ENCODE peak calls at places on chromosomes 5 and 9, in four cellular contexts. N is tibial artery, V is BE2C, A is ovary. L is an unnamed sample.

GRCh38 chr5:178504340-178504960 is 85.7 kb downstream of the COL23A1 start:
- DNase-seq in N (no peak), V (no peak), A (no peak), L (no peak)

GRCh38 chr5:172347653-172348052 is 64.1 kb upstream of the UBTD2 start:
- DNase-seq in N (no peak), V (no peak), A (no peak), L (no peak)

GRCh38 chr9:74942801-74943200 is 9.9 kb downstream of the C9orf40 start:
- DNase-seq in N (no peak), V (no peak), A (no peak), L (no peak)

GRCh38 chr5:54093081-54093492 is 217.3 kb downstream of the ARL15 start:
- DNase-seq in N (no peak), V (no peak), A (no peak), L (no peak)

GRCh38 chr5:169013208-169013728 is 287.7 kb downstream of the SLIT3 start:
- DNase-seq in N (no peak), V (no peak), A (no peak), L (no peak)

GRCh38 chr5:137254695-137255094 is 244.4 kb downstream of the SPOCK1 start:
- DNase-seq in N (peak; percentile 58), V (no peak), A (no peak), L (no peak)

GRCh38 chr5:56735845-56736641 is 79.3 kb upstream of the MAP3K1 start:
- DNase-seq in N (no peak), V (no peak), A (no peak), L (no peak)

GRCh38 chr9:33320568-33321261 is 30.4 kb downstream of the NFX1 start:
- DNase-seq in N (peak; percentile 46), V (no peak), A (no peak), L (no peak)

GRCh38 chr9:127253446-127253845 is 11.1 kb upstream of the GARNL3 start:
- DNase-seq in N (no peak), V (no peak), A (no peak), L (no peak)

GRCh38 chr5:160174290-160174689 is 55.0 kb upstream of the FABP6 start:
- DNase-seq in N (no peak), V (no peak), A (no peak), L (no peak)

GRCh38 chr5:160174780-160175437 is 54.4 kb upstream of the FABP6 start:
- DNase-seq in N (no peak), V (no peak), A (no peak), L (no peak)

GRCh38 chr5:160169326-160169725 is 50.1 kb upstream of the PWWP2A start:
- DNase-seq in N (no peak), V (no peak), A (no peak), L (no peak)

GRCh38 chr5:160167623-160168165 is 48.4 kb upstream of the PWWP2A start:
- DNase-seq in N (no peak), V (no peak), A (no peak), L (no peak)

GRCh38 chr5:160171656-160172055 is 52.4 kb upstream of the PWWP2A start:
- DNase-seq in N (no peak), V (no peak), A (no peak), L (no peak)
- H3K4me3 ChIP-seq in N (no peak overlapping the region), V (no peak overlapping the region), A (no peak overlapping the region), L (no peak overlapping the region)

DNA sequence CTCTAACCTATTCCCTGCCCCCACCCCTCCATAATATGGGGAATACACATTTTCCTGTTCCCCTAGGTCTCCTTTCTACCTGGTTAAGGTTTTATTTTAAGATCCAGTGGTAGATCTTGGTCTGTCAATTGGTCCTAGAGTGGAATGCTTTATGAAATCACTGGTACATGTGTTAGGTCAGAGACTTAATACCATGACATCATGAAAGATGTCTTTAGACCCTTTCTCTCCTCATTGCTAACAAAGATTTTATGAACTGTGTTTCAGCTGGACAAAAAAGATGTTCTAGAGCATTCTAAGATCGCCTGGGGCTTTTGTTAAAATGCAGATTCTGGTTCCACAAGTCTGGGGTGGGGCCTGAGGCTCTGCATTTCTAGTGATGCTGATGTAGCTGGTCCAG is 9.1 kb downstream of the GSN start:
- DNase-seq in N (no peak), V (no peak), A (no peak), L (no peak)
- H3K4me1 ChIP-seq in N (peaks cover 94% of the 10 kb centered on the region), V (no peaks in the 10 kb centered on the region), A (peaks cover 39% of the 10 kb centered on the region), L (peaks cover 46% of the 10 kb centered on the region)

GRCh38 chr5:101047181-101047580 is 144.1 kb upstream of the ST8SIA4 start:
- DNase-seq in N (no peak), V (peak; percentile 5), A (no peak), L (no peak)

DNA sequence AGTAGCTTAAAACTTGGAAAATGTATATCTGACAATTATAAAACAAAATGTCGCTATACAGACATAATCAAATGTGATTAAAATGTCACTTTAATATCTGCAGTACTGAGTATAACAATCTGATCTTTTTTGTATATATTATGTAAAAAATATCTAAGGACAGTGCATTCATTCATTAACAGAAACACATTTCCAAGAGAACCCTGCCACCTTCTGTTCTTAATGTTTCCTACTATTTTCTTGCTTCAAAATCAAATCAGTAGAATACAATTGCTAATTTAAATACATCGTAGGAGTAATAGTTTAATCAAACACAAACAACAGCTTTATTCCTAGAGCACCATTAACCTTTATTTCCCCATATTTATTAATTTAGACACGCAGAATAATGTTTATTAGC is 142.6 kb upstream of the ST8SIA4 start:
- DNase-seq in N (no peak), V (no peak), A (no peak), L (no peak)
- TF ChIP-seq CTCF in N (no peak), V (no peak), A (no peak), L (no peak)

GRCh38 chr5:148809781-148810524 is 16.5 kb upstream of the ADRB2 start:
- DNase-seq in N (no peak), V (no peak), A (no peak), L (no peak)
- H3K4me3 ChIP-seq in N (no peak overlapping the region), V (peak overlapping the region; percentile 56), A (no peak overlapping the region), L (no peak overlapping the region)

GRCh38 chr5:151064916-151065499 is 15.8 kb downstream of the TNIP1 start:
- DNase-seq in N (no peak), V (no peak), A (no peak), L (no peak)
- H3K4me1 ChIP-seq in N (peaks cover 59% of the 10 kb centered on the region), V (peaks cover 3% of the 10 kb centered on the region), A (peaks cover 36% of the 10 kb centered on the region), L (peaks cover 32% of the 10 kb centered on the region)

GRCh38 chr5:36040651-36041536 is 25.8 kb downstream of the UGT3A2 start:
- DNase-seq in N (no peak), V (no peak), A (no peak), L (no peak)

GRCh38 chr5:36045895-36046294 is 20.8 kb downstream of the UGT3A2 start:
- DNase-seq in N (no peak), V (no peak), A (no peak), L (no peak)

GRCh38 chr5:36035696-36036095 is 31.0 kb downstream of the UGT3A2 start:
- DNase-seq in N (no peak), V (no peak), A (no peak), L (no peak)

GRCh38 chr5:36041537-36041845 is 25.2 kb downstream of the UGT3A2 start:
- DNase-seq in N (no peak), V (no peak), A (no peak), L (no peak)
- TF ChIP-seq CTCF in N (no peak), V (no peak), A (no peak), L (no peak)

DNA sequence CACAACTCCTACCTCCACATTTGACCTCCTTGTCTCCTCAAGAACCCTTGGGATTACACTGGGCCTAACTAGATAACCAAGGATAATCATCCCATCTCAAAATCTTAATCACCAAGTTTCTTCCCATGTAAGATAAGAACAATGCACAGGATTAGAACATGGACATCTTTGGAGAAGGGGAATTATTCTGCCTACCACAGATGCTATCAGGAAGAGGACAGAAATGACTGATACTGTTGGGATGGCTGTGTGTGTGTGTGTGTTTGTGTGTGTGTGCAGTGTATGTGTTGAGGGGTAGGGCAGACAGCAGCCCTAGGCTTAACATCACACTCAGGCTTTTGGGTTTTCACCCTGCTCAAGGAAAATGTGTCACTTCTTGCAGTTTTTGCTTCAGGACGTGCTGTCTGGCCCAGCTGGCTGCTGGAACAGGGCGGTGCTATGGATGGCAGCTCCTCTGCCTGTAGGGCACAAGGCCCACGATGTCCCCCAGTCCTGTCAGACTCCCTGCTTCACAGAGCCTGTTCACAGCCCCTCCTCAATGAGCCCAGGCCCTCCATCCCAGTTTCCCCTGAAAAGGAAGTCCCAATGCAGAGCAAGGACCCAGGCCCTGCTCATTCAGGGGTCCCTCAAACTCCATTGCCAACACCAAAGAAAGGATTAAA is 7.7 kb downstream of the CA9 start:
- DNase-seq in N (no peak), V (no peak), A (no peak), L (no peak)
- H3K4me3 ChIP-seq in N (no peak overlapping the region), V (no peak overlapping the region), A (no peak overlapping the region), L (no peak overlapping the region)

GRCh38 chr9:136623016-136623848 is 39.5 kb upstream of the EGFL7 start:
- DNase-seq in N (no peak), V (no peak), A (no peak), L (no peak)
- H3K4me1 ChIP-seq in N (peaks cover 37% of the 10 kb centered on the region), V (peaks cover 7% of the 10 kb centered on the region), A (peaks cover 4% of the 10 kb centered on the region), L (peaks cover 48% of the 10 kb centered on the region)